ENCODE peak calls at places on chromosomes 5 and 9, in ten cellular contexts. B is GM23248, D is A673, W is PC-3, Y is hepatocyte, N is fibroblast of lung, R is neural progenitor cell, F is endothelial cell of umbilical vein, C is HCT116, K is astrocyte. O is an unnamed sample.

GRCh38 chr9:109254317-109254716 is 66.5 kb downstream of the EPB41L4B start:
- DNase-seq in B (peak), D (no peak), W (peak), Y (no peak), N (peak), R (no peak), F (no peak), C (no peak), K (peak), O (no peak)

GRCh38 chr5:67214713-67215591 is 18.4 kb upstream of the CD180 start:
- DNase-seq in B (no peak), D (no peak), W (no peak), Y (peak), N (no peak), R (no peak), F (peak), C (no peak), K (no peak), O (no peak)

GRCh38 chr9:86660146-86660545 is 287.2 kb downstream of the GAS1 start:
- DNase-seq in B (peak), D (no peak), W (no peak), Y (no peak), N (peak), R (no peak), F (no peak), C (no peak), K (peak), O (no peak)

GRCh38 chr9:32385135-32385884 is 867 bp downstream of the ACO1 start:
- DNase-seq in B (peak), D (no peak), W (no peak), Y (no peak), N (peak), R (no peak), F (no peak), C (no peak), K (no peak), O (no peak)

GRCh38 chr9:131704195-131704983 is 35.5 kb downstream of the RAPGEF1 start:
- DNase-seq in B (no peak), D (no peak), W (peak), Y (no peak), N (no peak), R (no peak), F (no peak), C (no peak), K (no peak), O (no peak)

GRCh38 chr9:110830495-110830894 is 161.9 kb downstream of the MUSK start:
- DNase-seq in B (no peak), D (no peak), W (no peak), Y (no peak), N (no peak), R (no peak), F (no peak), C (no peak), K (no peak), O (no peak)

GRCh38 chr9:89791754-89792153 is 186.9 kb downstream of the GADD45G start:
- DNase-seq in B (no peak), D (no peak), W (no peak), Y (no peak), N (no peak), R (no peak), F (no peak), C (no peak), K (no peak), O (no peak)

GRCh38 chr9:121736964-121737462 is 85.6 kb downstream of the DAB2IP start:
- DNase-seq in B (peak), D (no peak), W (peak), Y (peak), N (no peak), R (peak), F (no peak), C (no peak), K (no peak), O (no peak)

GRCh38 chr5:149470942-149471341 is 80.3 kb downstream of the CSNK1A1 start:
- DNase-seq in B (no peak), D (no peak), W (no peak), Y (no peak), N (no peak), R (no peak), F (no peak), C (no peak), K (no peak), O (no peak)

GRCh38 chr9:133032171-133032570 is 1.4 kb downstream of the GTF3C5 start:
- DNase-seq in B (no peak), D (no peak), W (no peak), Y (no peak), N (no peak), R (no peak), F (no peak), C (no peak), K (no peak), O (no peak)

GRCh38 chr5:55306641-55307382 is 682 bp downstream of the DHX29 start:
- DNase-seq in B (peak), D (no peak), W (no peak), Y (no peak), N (peak), R (no peak), F (peak), C (no peak), K (no peak), O (no peak)

GRCh38 chr5:95382843-95383242 is 8.3 kb upstream of the FAM81B start:
- DNase-seq in B (no peak), D (peak), W (no peak), Y (no peak), N (no peak), R (no peak), F (no peak), C (no peak), K (no peak), O (no peak)

GRCh38 chr5:84403773-84404172 is 19.1 kb upstream of the EDIL3 start:
- DNase-seq in B (peak), D (no peak), W (peak), Y (no peak), N (peak), R (no peak), F (peak), C (peak), K (peak), O (no peak)

GRCh38 chr9:35517136-35517535 is 27.2 kb downstream of the RUSC2 start:
- DNase-seq in B (peak), D (no peak), W (no peak), Y (peak), N (peak), R (peak), F (no peak), C (no peak), K (no peak), O (no peak)

GRCh38 chr5:79865588-79865987 is 125.5 kb downstream of the MTX3 start:
- DNase-seq in B (no peak), D (no peak), W (no peak), Y (no peak), N (no peak), R (no peak), F (no peak), C (no peak), K (no peak), O (no peak)

GRCh38 chr9:109968702-109969450 is 188.9 kb downstream of the PALM2AKAP2 start:
- DNase-seq in B (peak), D (no peak), W (peak), Y (peak), N (peak), R (peak), F (peak), C (no peak), K (no peak), O (no peak)

GRCh38 chr5:149450199-149450598 is 71.1 kb upstream of the IL17B start:
- DNase-seq in B (peak), D (no peak), W (no peak), Y (no peak), N (peak), R (no peak), F (peak), C (no peak), K (peak), O (no peak)

GRCh38 chr9:111153973-111154590 is 115.8 kb upstream of the LPAR1 start:
- DNase-seq in B (no peak), D (peak), W (no peak), Y (no peak), N (peak), R (no peak), F (no peak), C (no peak), K (peak), O (no peak)

GRCh38 chr5:41214199-41214598 is 867 bp upstream of the C6 start:
- DNase-seq in B (no peak), D (no peak), W (no peak), Y (no peak), N (peak), R (no peak), F (no peak), C (no peak), K (no peak), O (no peak)

GRCh38 chr9:123710299-123710698 is 219.6 kb downstream of the DENND1A start:
- DNase-seq in B (peak), D (no peak), W (peak), Y (no peak), N (peak), R (no peak), F (no peak), C (no peak), K (peak), O (no peak)

GRCh38 chr5:93428868-93429267 is 152.2 kb downstream of the NR2F1-AS1 start:
- DNase-seq in B (peak), D (no peak), W (peak), Y (no peak), N (no peak), R (no peak), F (peak), C (no peak), K (peak), O (no peak)

GRCh38 chr5:172828911-172829431 is 5.1 kb upstream of the ERGIC1 start:
- DNase-seq in B (peak), D (no peak), W (peak), Y (no peak), N (peak), R (no peak), F (no peak), C (no peak), K (peak), O (no peak)

GRCh38 chr9:29311221-29311620 is 1737.9 kb upstream of the C9orf72 start:
- DNase-seq in B (no peak), D (no peak), W (peak), Y (no peak), N (no peak), R (no peak), F (no peak), C (no peak), K (no peak), O (no peak)

DNA sequence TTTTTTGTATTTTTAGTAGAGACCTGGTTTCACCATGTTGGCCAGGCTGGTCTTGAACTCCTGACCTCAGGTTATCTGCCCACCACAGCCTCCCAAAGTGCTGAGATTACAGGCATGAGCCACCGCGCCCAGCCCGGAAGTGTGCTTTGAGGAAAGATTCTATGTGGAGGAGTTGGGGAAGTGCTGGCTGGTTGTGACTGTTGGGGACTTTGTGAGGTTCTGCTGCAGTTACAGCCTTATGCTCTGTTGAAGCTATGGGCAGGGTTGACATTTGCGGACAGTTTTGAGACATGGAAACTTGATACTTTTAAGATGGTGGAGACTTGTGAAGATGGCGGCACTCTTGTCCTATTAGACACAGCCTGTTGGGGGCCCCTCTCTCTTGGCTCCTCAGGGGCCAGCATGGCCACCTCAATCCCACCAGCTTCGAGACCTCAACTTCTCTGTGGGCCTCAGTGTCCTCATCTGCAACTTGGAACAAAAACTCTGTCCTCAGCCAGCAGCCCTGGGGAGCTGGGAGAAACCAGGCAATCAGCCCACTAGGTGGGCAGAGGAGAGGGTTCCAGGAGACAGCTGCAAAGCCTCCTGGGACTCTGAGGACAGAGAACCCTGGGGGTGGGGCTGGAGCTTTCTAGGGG is 24.9 kb downstream of the C9orf50 start:
- DNase-seq in B (no peak), D (no peak), W (no peak), Y (no peak), N (no peak), R (no peak), F (no peak), C (no peak), K (no peak), O (no peak)
- TF ChIP-seq EZH2 in B (no peak), D (no peak), W (no peak), Y (no peak), N (no peak), R (no peak), F (no peak), C (no peak), K (no peak), O (no peak)

GRCh38 chr5:178241259-178241658 is 8.7 kb upstream of the PHYKPL start:
- DNase-seq in B (no peak), D (no peak), W (no peak), Y (no peak), N (no peak), R (no peak), F (peak), C (no peak), K (no peak), O (no peak)

GRCh38 chr5:178241688-178242231 is 9.2 kb upstream of the PHYKPL start:
- DNase-seq in B (no peak), D (no peak), W (no peak), Y (no peak), N (no peak), R (no peak), F (no peak), C (no peak), K (no peak), O (no peak)

GRCh38 chr5:178240772-178241171 is 8.2 kb upstream of the PHYKPL start:
- DNase-seq in B (no peak), D (no peak), W (no peak), Y (no peak), N (no peak), R (no peak), F (no peak), C (no peak), K (no peak), O (no peak)

GRCh38 chr5:178238711-178239592 is 6.3 kb upstream of the PHYKPL start:
- DNase-seq in B (no peak), D (no peak), W (no peak), Y (no peak), N (no peak), R (no peak), F (no peak), C (no peak), K (no peak), O (no peak)

DNA sequence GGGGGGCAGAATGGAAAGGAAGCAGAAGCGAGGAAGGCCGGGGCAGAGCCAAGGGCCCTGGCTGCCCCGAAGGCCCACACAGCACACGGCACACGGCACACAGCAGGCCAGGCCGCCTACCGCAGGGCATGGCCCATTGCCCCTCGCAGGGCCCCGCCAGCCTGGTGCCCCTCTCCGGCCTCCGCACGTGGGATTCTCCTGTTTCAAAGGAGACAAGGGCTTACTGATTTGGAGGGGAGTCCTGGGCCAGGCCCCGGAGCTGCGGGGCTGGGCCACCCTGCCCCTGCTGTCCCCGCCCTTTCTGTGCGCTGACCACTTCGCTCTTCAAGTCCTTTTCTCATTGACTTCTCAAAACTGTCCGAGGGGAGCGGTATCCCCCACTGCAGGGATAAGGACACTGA is 7.7 kb upstream of the PHYKPL start:
- DNase-seq in B (no peak), D (no peak), W (no peak), Y (no peak), N (no peak), R (no peak), F (no peak), C (no peak), K (no peak), O (no peak)
- H3K27ac ChIP-seq in B (no peak), D (no peak), W (no peak), Y (no peak), N (no peak), R (no peak), F (no peak), C (no peak), K (no peak), O (no peak)

DNA sequence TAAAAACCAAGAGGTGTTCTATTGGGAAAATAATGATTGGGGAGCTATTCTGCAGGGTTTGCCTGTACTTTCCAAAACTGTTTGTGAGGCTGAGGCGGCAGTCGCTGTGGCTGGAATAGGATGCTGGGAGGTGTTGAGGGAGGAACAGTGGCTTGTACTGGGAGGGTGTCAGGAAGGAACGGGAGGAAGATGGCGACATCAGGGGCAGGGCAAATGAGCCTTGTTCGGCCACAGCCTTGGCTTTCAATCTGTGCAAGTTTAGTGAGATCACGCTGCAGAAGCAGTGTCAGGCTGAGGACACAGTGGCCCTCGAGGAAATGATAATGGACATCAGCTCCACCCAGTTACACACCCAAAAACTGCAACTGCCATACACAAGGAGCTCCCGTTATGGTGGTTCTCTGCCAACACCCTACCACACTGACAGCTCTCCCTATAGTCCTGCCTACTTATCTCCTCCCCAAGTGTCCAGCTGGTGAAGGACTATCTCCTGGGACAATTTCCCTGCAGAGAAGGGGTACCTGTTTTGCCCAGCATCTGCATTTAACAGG is 27.3 kb downstream of the KIF2A start:
- DNase-seq in B (no peak), D (no peak), W (no peak), Y (no peak), N (no peak), R (no peak), F (no peak), C (no peak), K (no peak), O (no peak)
- TF ChIP-seq EZH2 in B (no peak), D (no peak), W (no peak), Y (no peak), N (no peak), R (no peak), F (no peak), C (no peak), K (no peak), O (no peak)

GRCh38 chr5:3601060-3601710 is 5.6 kb downstream of the IRX1 start:
- DNase-seq in B (peak), D (no peak), W (no peak), Y (no peak), N (no peak), R (peak), F (no peak), C (no peak), K (peak), O (no peak)
- H3K27ac ChIP-seq in B (peak), D (no peak), W (no peak), Y (no peak), N (no peak), R (no peak), F (no peak), C (no peak), K (peak), O (no peak)

GRCh38 chr9:106623558-106623957 is 239.4 kb upstream of the ZNF462 start:
- DNase-seq in B (no peak), D (no peak), W (no peak), Y (no peak), N (no peak), R (no peak), F (no peak), C (no peak), K (no peak), O (no peak)
- TF ChIP-seq EZH2 in B (no peak), D (no peak), W (no peak), Y (no peak), N (no peak), R (no peak), F (no peak), C (no peak), K (no peak), O (no peak)

DNA sequence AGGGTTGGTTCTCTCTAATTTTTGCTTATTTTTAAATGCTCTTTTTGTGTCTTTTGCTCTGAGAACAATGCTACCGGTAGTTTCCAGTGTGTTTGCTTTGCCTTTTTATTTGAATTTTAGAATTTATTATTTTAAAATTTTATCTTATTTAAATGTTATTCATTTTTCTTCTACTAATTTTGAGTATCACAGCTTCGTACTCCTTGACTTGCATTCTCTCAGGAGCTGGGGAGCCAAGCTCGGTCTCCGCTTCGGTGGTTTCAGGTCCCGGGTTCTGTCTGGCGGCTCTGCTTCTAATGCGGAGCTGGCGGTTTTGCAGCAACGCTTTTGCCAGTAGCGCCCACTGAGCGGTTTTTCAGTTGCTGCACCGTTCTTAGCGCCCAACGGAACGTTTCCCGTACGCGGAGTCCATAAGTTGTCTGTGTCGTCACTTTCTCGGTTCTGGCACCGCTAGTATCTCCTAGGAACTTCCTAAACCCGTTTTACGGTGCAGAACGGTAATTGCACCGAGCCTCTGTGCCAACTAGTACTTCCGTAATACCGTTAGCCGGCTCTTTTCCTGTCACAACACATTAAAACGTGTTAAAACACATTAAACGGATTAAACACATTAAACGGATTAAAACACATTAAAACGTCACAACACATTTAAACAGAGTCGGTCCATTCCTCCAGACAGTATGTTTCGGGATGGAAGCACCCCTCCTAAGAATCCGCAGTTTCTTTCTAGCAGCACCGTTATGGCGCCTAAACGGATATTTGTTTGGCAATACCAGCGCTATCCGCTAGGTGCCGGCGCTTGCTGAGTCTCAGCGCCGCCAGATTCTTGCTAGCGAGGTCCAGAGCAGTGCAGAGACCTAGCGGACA is 45.6 kb downstream of the ANXA2R start:
- DNase-seq in B (peak), D (peak), W (no peak), Y (peak), N (peak), R (peak), F (peak), C (peak), K (peak), O (peak)
- H3K27ac ChIP-seq in B (peak), D (peak), W (no peak), Y (peak), N (peak), R (no peak), F (peak), C (peak), K (peak), O (peak)

GRCh38 chr9:136626740-136627642 is 35.7 kb upstream of the EGFL7 start:
- DNase-seq in B (peak), D (no peak), W (no peak), Y (peak), N (no peak), R (peak), F (no peak), C (no peak), K (no peak), O (no peak)
- TF ChIP-seq EZH2 in B (no peak), D (no peak), W (no peak), Y (no peak), N (no peak), R (no peak), F (no peak), C (no peak), K (no peak), O (no peak)

O was measured in MM.1S.